ENCODE peak calls at places on chromosomes 7 and 10, in eight cellular contexts. S, B, A, F, P, W, K and M are unnamed samples.
A peak's percentile ranks its signal among the peaks of the same experiment; 100 is the strongest.

GRCh38 chr10:103759100-103759781 is 96.1 kb downstream of the SH3PXD2A start:
- DNase-seq in W (peak; percentile 91), K (no peak), P (no peak), B (no peak), F (peak; percentile 89), S (peak; percentile 80), A (peak; percentile 89), M (no peak)

GRCh38 chr10:130862122-130862521 is 449.4 kb downstream of the TCERG1L start:
- DNase-seq in A (no peak), P (no peak), K (no peak), S (no peak), B (no peak), W (no peak), F (no peak), M (no peak)

GRCh38 chr7:99031496-99031895 is 112.4 kb downstream of the SMURF1 start:
- DNase-seq in B (peak; percentile 45), F (no peak), W (no peak), S (no peak), P (peak; percentile 26), K (no peak), A (no peak), M (peak; percentile 68)

GRCh38 chr10:110553905-110554304 is 13.6 kb upstream of the SMC3 start:
- DNase-seq in A (no peak), P (no peak), K (no peak), B (no peak), W (no peak), S (no peak), F (no peak), M (no peak)

GRCh38 chr10:72083234-72084093 is 4.9 kb downstream of the SPOCK2 start:
- DNase-seq in S (peak; percentile 3), P (no peak), K (no peak), A (no peak), B (no peak), F (no peak), W (no peak), M (no peak)

GRCh38 chr10:21976739-21977138 is 26.8 kb downstream of the DNAJC1 start:
- DNase-seq in K (no peak), A (no peak), F (no peak), P (no peak), B (no peak), W (peak; percentile 13), S (no peak), M (no peak)

GRCh38 chr7:142478479-142479220 is 220.8 kb upstream of the PRSS58 start:
- DNase-seq in P (no peak), K (no peak), F (peak; percentile 29), A (peak; percentile 61), S (no peak), W (peak; percentile 64), B (no peak), M (no peak)

GRCh38 chr10:11532329-11532728 is 79.1 kb downstream of the USP6NL start:
- DNase-seq in W (peak; percentile 51), F (no peak), B (no peak), K (no peak), A (no peak), S (no peak), P (no peak), M (no peak)

GRCh38 chr10:1107679-1108078 is 51.5 kb downstream of the WDR37 start:
- DNase-seq in P (no peak), K (no peak), A (no peak), S (no peak), W (no peak), F (no peak), B (no peak), M (no peak)

GRCh38 chr10:35569836-35570235 is 35.3 kb upstream of the GJD4 start:
- DNase-seq in F (no peak), S (no peak), W (no peak), P (no peak), A (no peak), B (no peak), K (no peak), M (no peak)

GRCh38 chr7:151876899-151877777 is at the start of gene PRKAG2:
- DNase-seq in F (peak; percentile 55), B (peak; percentile 93), P (peak; percentile 84), A (peak; percentile 46), W (no peak), K (peak; percentile 57), S (peak; percentile 89), M (peak; percentile 74)

GRCh38 chr7:129238546-129238945 is 13.7 kb downstream of the AHCYL2 start:
- DNase-seq in W (no peak), K (no peak), P (no peak), F (peak; percentile 22), B (no peak), S (no peak), A (no peak), M (no peak)

GRCh38 chr10:94361161-94361794 is 1.5 kb downstream of the NOC3L start:
- DNase-seq in B (no peak), P (no peak), K (peak; percentile 61), A (peak; percentile 21), S (no peak), W (no peak), F (peak; percentile 41), M (no peak)

GRCh38 chr10:29370612-29371092 is 81.8 kb downstream of the LYZL1 start:
- DNase-seq in P (no peak), B (no peak), W (no peak), K (no peak), S (no peak), F (no peak), A (no peak), M (peak; percentile 12)

GRCh38 chr7:149864751-149865150 is 9.0 kb upstream of the ATP6V0E2 start:
- DNase-seq in S (no peak), F (no peak), W (no peak), B (peak; percentile 38), A (no peak), K (no peak), P (no peak), M (no peak)

GRCh38 chr7:116952640-116953371 is 495 bp upstream of the ST7 start:
- DNase-seq in F (peak; percentile 52), S (peak; percentile 83), P (no peak), W (peak; percentile 33), B (peak; percentile 86), K (no peak), A (peak; percentile 59), M (peak; percentile 94)

GRCh38 chr7:130505753-130506152 is 13.9 kb downstream of the MEST start:
- DNase-seq in W (peak; percentile 76), K (no peak), B (no peak), S (no peak), P (no peak), F (no peak), A (no peak), M (no peak)

GRCh38 chr7:84200859-84201258 is 6.3 kb upstream of the SEMA3A start:
- DNase-seq in A (no peak), P (no peak), B (no peak), W (peak; percentile 80), K (no peak), F (no peak), S (no peak), M (no peak)

GRCh38 chr10:44577533-44577932 is 192.6 kb upstream of the CXCL12 start:
- DNase-seq in P (no peak), B (no peak), W (no peak), F (no peak), K (no peak), A (no peak), S (no peak), M (no peak)
- H3K4me3 ChIP-seq in P (no peak overlapping the region), B (no peak overlapping the region), W (no peak overlapping the region), F (no peak overlapping the region), K (no peak overlapping the region), A (no peak overlapping the region), S (no peak overlapping the region), M (no peak overlapping the region)

DNA sequence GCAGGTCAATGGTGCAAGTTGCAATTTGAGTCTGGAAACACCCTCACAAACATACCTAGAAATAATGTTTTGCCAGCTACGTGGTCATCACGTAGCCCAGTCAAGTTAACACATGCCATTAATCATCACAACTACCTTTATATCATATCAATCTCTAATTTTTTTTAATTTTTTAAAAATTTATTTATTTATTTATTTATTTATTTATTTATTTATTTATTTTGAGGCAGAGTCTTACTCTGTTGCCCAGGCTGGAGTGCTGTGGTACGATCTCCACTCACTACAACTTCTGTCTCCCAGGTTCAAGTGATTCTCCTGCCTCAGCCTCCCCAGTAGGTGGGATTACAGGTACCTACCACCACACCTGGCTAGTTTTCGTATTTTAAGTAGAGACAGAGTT is 52.4 kb upstream of the MACROH2A2 start:
- DNase-seq in P (no peak), A (no peak), K (no peak), F (no peak), S (no peak), W (no peak), B (no peak), M (no peak)
- TF ChIP-seq POLR2A in P (no peak), A (no peak), K (no peak), F (no peak), S (no peak), W (no peak), B (no peak), M (no peak)

DNA sequence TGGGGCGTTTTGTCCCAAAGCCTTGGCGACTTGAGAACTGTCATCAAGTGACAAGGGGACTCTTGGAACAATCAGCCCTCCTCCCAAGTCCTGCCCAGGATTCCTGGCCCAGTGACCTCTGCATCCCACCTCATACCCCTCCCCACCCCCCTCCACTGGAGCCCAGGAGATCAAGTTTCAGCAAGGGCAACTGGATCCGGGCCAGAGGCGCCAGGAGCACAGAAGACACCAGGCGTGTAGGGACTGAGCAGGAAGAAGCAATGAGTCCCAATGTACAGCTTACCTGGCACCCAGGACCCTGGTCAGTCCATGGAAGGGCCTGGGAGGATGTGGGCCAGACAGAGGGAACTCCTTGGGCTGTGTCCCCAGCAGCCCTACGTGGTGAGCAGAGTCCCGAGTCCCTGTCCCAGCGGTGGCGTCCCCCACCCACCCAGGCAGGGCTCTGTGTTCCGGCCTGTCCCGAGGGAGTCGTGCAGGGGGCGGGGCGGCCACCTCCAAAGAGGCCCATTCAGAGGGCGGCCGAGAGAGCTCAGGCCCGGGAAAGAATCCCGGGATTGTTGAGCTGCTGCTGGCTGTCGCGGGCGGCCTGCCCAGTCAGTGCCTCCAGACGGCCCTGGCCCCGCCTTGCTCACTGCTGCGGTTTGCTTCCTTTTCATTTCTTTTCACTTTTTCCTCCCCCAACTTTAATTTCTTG is 254.1 kb downstream of the TNS3 start:
- DNase-seq in K (peak; percentile 72), P (peak; percentile 92), A (no peak), F (peak; percentile 80), B (no peak), S (peak; percentile 92), W (peak; percentile 81), M (peak; percentile 94)
- H3K4me3 ChIP-seq in K (no peak overlapping the region), P (peak overlapping the region; percentile 0), A (no peak overlapping the region), F (peak overlapping the region; percentile 45), B (peak overlapping the region; percentile 33), S (peak overlapping the region; percentile 38), W (peak overlapping the region; percentile 18), M (no peak overlapping the region)

DNA sequence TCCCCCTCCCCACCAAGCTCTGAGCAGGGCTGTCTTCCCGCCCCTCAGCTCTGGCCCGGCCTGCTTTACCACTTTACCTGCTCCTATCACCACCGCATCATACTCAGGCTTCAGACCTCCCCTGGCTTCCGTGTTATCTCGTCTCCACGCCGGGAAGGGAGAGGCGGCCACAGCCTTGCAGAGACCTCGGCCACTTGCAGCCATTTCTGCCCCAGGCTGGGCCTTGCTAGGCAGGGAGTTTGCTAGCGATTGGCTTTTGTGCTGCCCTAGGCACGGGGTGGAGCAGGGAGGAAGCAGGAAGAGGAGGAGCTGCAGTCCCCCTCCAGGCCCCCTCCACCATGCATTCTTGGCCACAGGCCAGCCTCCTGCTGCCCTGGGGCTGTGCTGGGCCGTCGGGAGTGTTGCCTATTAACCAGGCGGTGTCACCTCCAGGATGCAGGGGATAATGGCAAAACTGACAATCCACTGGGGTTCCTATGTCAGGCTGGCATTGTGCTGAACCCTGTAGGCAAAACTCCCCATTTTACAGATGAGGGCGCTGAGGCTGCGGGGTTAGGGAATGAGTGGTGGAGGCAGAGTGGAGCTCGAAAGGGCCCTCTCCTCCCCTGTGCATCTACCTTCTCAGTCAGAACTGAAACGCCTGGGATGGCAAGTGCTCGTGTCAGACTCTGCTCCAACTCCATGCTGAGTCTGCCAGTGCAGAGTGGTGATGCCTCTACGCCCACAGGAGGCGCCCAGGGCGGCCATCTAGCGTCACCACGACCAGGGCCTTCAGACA is at the start of gene PYROXD2:
- DNase-seq in S (peak; percentile 97), A (peak; percentile 75), F (peak; percentile 81), K (peak; percentile 88), B (peak; percentile 94), W (peak; percentile 88), P (peak; percentile 94), M (peak; percentile 83)
- TF ChIP-seq POLR2A in S (peak; percentile 58), A (peak; percentile 87), F (peak; percentile 38), K (peak; percentile 72), B (no peak), W (peak; percentile 61), P (peak; percentile 26), M (no peak)